ENCODE peak calls at places on chromosomes 13 and 19, in nine cellular contexts. D, H, B, L, X, Y, J, C and F are unnamed samples.

GRCh38 chr19:16191216-16191908 is 6.2 kb downstream of the FAM32A start:
- DNase-seq in Y (no peak), J (no peak), X (no peak), L (no peak), B (no peak), D (no peak), H (no peak), C (no peak), F (no peak)

GRCh38 chr13:102277286-102277685 is 124.6 kb downstream of the FGF14 start:
- DNase-seq in Y (no peak), B (no peak), D (no peak), L (no peak), H (no peak), C (no peak), X (no peak), J (no peak), F (no peak)

GRCh38 chr13:47932953-47933687 is 68.0 kb downstream of the SUCLA2 start:
- DNase-seq in Y (no peak), D (no peak), X (no peak), C (no peak), B (no peak), J (no peak), H (no peak), L (no peak), F (no peak)

GRCh38 chr13:113922412-113923118 is 51.3 kb downstream of the C13orf46 start:
- DNase-seq in H (no peak), D (no peak), B (no peak), J (peak), Y (no peak), C (no peak), X (no peak), L (no peak), F (no peak)

GRCh38 chr13:80141114-80141849 is 199.6 kb downstream of the SPRY2 start:
- DNase-seq in L (peak), D (peak), Y (peak), J (no peak), X (no peak), C (no peak), B (no peak), H (peak), F (peak)

GRCh38 chr13:29520671-29521070 is 74.8 kb downstream of the SLC7A1 start:
- DNase-seq in C (no peak), D (peak), L (no peak), H (no peak), B (no peak), J (no peak), Y (peak), X (no peak), F (no peak)

GRCh38 chr13:46598140-46598819 is 45.3 kb downstream of the LRCH1 start:
- DNase-seq in Y (no peak), J (no peak), X (no peak), C (no peak), L (no peak), H (no peak), D (no peak), B (no peak), F (no peak)

GRCh38 chr13:46844431-46844830 is 47.5 kb upstream of the ESD start:
- DNase-seq in D (peak), L (no peak), X (no peak), C (no peak), Y (no peak), B (no peak), H (no peak), J (peak), F (no peak)

GRCh38 chr19:17079710-17080440 is 4.3 kb downstream of the MYO9B start:
- DNase-seq in C (peak), B (no peak), J (peak), D (peak), Y (peak), X (no peak), L (peak), H (peak), F (peak)

GRCh38 chr13:21812192-21812626 is 141.3 kb downstream of the FGF9 start:
- DNase-seq in X (no peak), B (no peak), J (peak), L (no peak), Y (no peak), H (no peak), D (no peak), C (no peak), F (no peak)

GRCh38 chr13:75636339-75637095 is 387 bp downstream of the LMO7 start:
- DNase-seq in L (no peak), C (no peak), X (peak), H (no peak), J (peak), D (no peak), B (peak), Y (peak), F (no peak)

GRCh38 chr19:710767-711166 is 2.0 kb downstream of the PALM start:
- DNase-seq in J (no peak), Y (no peak), X (no peak), C (no peak), L (no peak), B (no peak), D (peak), H (peak), F (no peak)

GRCh38 chr19:35228177-35228930 is at the start of gene FAM187B:
- DNase-seq in J (no peak), C (no peak), X (no peak), H (no peak), Y (no peak), L (no peak), B (no peak), D (no peak), F (no peak)

GRCh38 chr19:48994035-48994386 is 324 bp downstream of the RUVBL2 start:
- DNase-seq in D (no peak), L (no peak), X (no peak), H (no peak), J (no peak), C (no peak), Y (no peak), B (no peak), F (no peak)

GRCh38 chr13:95254341-95254740 is 46.9 kb downstream of the ABCC4 start:
- DNase-seq in X (no peak), D (no peak), J (no peak), Y (peak), B (no peak), C (no peak), H (no peak), L (no peak), F (no peak)

GRCh38 chr19:31329819-31330218 is 19.4 kb downstream of the TSHZ3 start:
- DNase-seq in Y (no peak), C (no peak), D (no peak), B (no peak), X (no peak), H (no peak), J (no peak), L (no peak), F (no peak)

GRCh38 chr13:47798906-47799305 is 202.2 kb downstream of the SUCLA2 start:
- DNase-seq in X (no peak), C (no peak), B (no peak), L (no peak), Y (peak), J (peak), H (peak), D (peak), F (no peak)

GRCh38 chr13:20699715-20700114 is 3.8 kb upstream of the IL17D start:
- DNase-seq in Y (no peak), C (no peak), J (peak), H (no peak), L (no peak), X (no peak), B (no peak), D (no peak), F (no peak)